ENCODE peak calls at places on chromosomes 7 and 10, in five cellular contexts. J is stomach, G is HepG2, F is sigmoid colon, C is K562. L is an unnamed sample.

GRCh38 chr7:27220440-27220955 is 20.6 kb upstream of the HOXA13 start:
- DNase-seq in J (no peak), G (no peak), F (no peak), C (no peak), L (no peak)

GRCh38 chr7:38448076-38448475 is 174.6 kb upstream of the TARP start:
- DNase-seq in J (no peak), G (no peak), F (no peak), C (no peak), L (no peak)

GRCh38 chr10:88062798-88063472 is 199.5 kb downstream of the PTEN start:
- DNase-seq in J (no peak), G (peak), F (no peak), C (no peak), L (no peak)

GRCh38 chr10:53601260-53601875 is 828.8 kb upstream of the MBL2 start:
- DNase-seq in J (no peak), G (peak), F (no peak), C (peak), L (no peak)

GRCh38 chr10:68594405-68594804 is 34.3 kb downstream of the TET1 start:
- DNase-seq in J (no peak), G (no peak), F (no peak), C (peak), L (no peak)

GRCh38 chr7:123624527-123625183 is 23.0 kb downstream of the ASB15 start:
- DNase-seq in J (peak), G (peak), F (no peak), C (peak), L (no peak)

GRCh38 chr7:39621261-39621660 is 2.1 kb upstream of the RALA start:
- DNase-seq in J (no peak), G (no peak), F (no peak), C (no peak), L (no peak)

GRCh38 chr10:67779455-67780205 is 58.4 kb downstream of the DNAJC12 start:
- DNase-seq in J (peak), G (peak), F (peak), C (peak), L (no peak)

GRCh38 chr7:116526897-116527296 is 2.1 kb downstream of the CAV1 start:
- DNase-seq in J (no peak), G (no peak), F (no peak), C (no peak), L (no peak)

GRCh38 chr7:151379534-151380198 is 30.2 kb downstream of the WDR86 start:
- DNase-seq in J (no peak), G (no peak), F (no peak), C (no peak), L (peak)

GRCh38 chr10:103617362-103618026 is 124.0 kb downstream of the NEURL1 start:
- DNase-seq in J (no peak), G (no peak), F (no peak), C (no peak), L (no peak)

GRCh38 chr10:61992683-61993629 is 91.5 kb downstream of the ARID5B start:
- DNase-seq in J (peak), G (no peak), F (peak), C (no peak), L (peak)

GRCh38 chr7:2518101-2518500 is 1.5 kb upstream of the LFNG start:
- DNase-seq in J (no peak), G (no peak), F (no peak), C (no peak), L (no peak)

GRCh38 chr7:25860206-25860881 is 291.7 kb upstream of the NFE2L3 start:
- DNase-seq in J (no peak), G (no peak), F (no peak), C (no peak), L (no peak)

GRCh38 chr10:85558533-85558932 is 808.1 kb downstream of the GRID1 start:
- DNase-seq in J (no peak), G (no peak), F (no peak), C (no peak), L (no peak)

GRCh38 chr10:93541402-93542357 is 24.8 kb upstream of the FFAR4 start:
- DNase-seq in J (peak), G (peak), F (peak), C (peak), L (no peak)

GRCh38 chr10:74189999-74190421 is 39.0 kb downstream of the ADK start:
- DNase-seq in J (no peak), G (peak), F (no peak), C (no peak), L (no peak)

GRCh38 chr10:23897267-23897666 is 311.7 kb upstream of the KIAA1217 start:
- DNase-seq in J (no peak), G (no peak), F (no peak), C (no peak), L (no peak)

DNA sequence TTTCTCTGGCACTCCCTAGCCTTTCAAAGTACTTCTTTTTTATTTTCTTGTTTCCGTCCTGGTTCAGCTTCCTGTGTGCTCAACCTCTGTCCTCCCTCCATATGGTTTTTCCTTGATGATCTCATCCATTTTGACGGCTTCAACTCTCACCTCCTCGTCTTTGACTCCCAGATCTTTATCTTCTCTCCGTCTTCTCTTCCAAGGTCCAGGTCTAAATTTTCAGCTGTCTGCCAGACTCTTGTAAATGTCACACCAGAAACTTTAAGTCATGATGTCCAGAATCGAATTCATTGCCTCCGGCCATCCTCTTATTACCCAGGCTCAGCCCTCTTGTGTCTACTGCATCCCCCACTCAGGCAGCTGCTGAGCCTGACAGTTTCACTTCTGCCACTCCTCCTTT is 23.4 kb upstream of the GFRA1 start:
- DNase-seq in J (no peak), G (no peak), F (no peak), C (no peak), L (no peak)
- TF ChIP-seq EP300 in J (no peak), G (no peak), F (no peak), C (no peak), L (no peak)

DNA sequence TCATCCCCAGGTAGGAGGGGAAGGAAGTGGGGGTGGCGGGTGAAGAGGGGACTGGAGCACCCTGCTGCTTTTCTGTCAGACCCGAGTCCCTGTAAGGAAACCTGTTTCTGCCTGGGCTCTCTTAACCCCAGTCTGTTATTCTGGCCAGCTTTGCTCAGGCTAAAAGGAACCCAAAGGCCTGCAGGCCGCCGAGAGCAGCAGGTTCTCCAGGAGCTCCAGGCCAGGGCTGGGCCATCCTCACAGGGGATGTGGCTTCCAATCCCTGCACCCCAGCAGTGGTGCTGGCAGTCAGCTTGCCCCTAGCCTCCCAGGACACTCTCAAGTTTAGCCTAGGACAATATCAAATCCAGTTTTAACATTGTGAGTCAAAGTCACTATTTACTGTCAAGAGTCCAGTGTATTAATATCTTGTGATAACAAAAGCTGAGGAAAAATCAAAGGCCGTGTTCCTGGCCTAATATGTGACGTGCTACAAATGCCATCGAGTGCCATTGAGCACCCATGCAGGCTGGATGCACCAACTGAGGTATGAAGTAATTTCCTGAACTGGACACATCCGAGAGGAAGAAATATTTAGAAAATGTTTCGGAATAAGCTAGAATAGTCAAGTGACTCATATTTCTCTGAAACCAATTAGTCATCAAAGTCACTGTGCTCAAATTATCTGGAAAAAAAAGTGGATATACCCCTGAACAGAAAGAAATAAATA is 7.0 kb downstream of the PKD1L1 start:
- DNase-seq in J (no peak), G (no peak), F (no peak), C (no peak), L (no peak)
- TF ChIP-seq POLR2AphosphoS5 in J (peak), G (no peak), F (peak), C (no peak), L (no peak)

GRCh38 chr10:18658992-18659783 is at the start of gene ARL5B:
- DNase-seq in J (peak), G (peak), F (peak), C (peak), L (peak)
- TF ChIP-seq EP300 in J (peak), G (no peak), F (peak), C (peak), L (peak)

DNA sequence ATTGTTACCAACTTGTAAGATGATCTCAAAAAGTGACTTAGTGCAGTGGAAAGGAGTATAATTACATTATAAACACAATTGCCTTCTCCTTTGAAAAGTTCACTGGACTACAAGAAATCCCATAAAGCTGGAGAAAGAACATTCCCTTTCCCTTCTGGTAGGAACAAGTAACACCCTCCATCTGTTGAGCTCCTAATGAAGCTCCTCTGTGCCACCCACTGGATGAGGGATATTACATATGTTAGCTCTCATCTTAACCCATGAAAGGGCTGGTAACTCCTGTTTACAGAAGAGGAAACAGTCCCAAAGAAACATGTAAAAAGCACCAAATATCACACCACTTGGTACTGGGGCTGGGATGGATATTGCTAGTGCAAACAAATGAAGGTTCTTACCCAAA is 8.1 kb downstream of the PGAM1 start:
- DNase-seq in J (no peak), G (no peak), F (no peak), C (no peak), L (no peak)
- TF ChIP-seq POLR2AphosphoS5 in J (no peak), G (peak), F (no peak), C (peak), L (no peak)

DNA sequence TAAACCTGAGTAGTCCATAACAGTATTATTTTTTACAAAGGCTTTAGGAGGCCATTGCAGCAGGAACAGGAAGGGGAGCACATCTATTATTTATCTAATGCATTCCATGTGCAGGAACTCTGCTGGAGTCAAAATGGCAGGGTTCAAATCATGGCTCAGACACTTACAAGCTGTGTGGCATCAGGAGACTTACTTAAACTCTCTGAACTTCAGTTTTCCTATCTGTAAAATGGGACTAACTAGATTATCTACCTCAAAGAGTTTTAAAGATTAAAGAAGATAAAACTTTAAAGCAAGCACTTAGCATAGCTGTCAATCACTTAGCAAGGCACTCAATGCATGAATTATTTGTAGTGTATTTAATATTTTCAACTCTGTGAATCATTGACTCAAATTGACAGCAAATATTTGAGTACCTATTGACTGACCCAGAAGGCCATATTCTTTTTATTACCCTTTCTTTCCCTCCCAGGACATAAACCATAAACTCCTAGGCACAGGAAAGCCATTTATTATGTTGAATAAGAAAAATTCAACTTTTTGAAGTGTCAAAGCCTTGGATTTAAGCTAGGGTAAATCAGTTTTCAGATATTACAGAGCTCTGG is 115.8 kb upstream of the FAM204A start:
- DNase-seq in J (no peak), G (peak), F (no peak), C (no peak), L (no peak)
- TF ChIP-seq EP300 in J (no peak), G (no peak), F (no peak), C (no peak), L (no peak)

GRCh38 chr10:69845574-69846251 is 44.0 kb downstream of the COL13A1 start:
- DNase-seq in J (no peak), G (no peak), F (peak), C (no peak), L (no peak)
- TF ChIP-seq POLR2AphosphoS5 in J (peak), G (no peak), F (peak), C (no peak), L (no peak)